ENCODE peak calls at places on chromosomes 11 and 22, in ten cellular contexts. X is sigmoid colon, I is lower lobe of right lung, Z is upper lobe of left lung, G is PC-9, Y is right atrium auricular region, R is OCI-LY7, J is mammary epithelial cell, B is HCT116, O is pancreas. H is an unnamed sample. For H3K4me1, the result is how much of the 10 kb centered on the place peaks cover.

GRCh38 chr11:10930961-10931760 is 73.3 kb upstream of the ZBED5 start:
- DNase-seq in X (peak), I (peak), Z (peak), G (peak), Y (peak), R (no peak), J (peak), B (no peak), O (peak), H (peak)

GRCh38 chr11:127003260-127003981 is 2.9 kb upstream of the KIRREL3 start:
- DNase-seq in X (no peak), I (no peak), Z (no peak), G (peak), Y (no peak), R (no peak), J (peak), B (no peak), O (peak), H (peak)

GRCh38 chr11:122209619-122210377 is 93.8 kb upstream of the BLID start:
- DNase-seq in X (peak), I (no peak), Z (peak), G (no peak), Y (peak), R (no peak), J (no peak), B (no peak), O (peak), H (peak)

GRCh38 chr22:40211481-40212052 is 33.8 kb downstream of the TNRC6B start:
- DNase-seq in X (no peak), I (peak), Z (peak), G (no peak), Y (no peak), R (no peak), J (no peak), B (no peak), O (no peak), H (no peak)

GRCh38 chr11:45285931-45286632 is at the start of gene SYT13:
- DNase-seq in X (no peak), I (no peak), Z (peak), G (no peak), Y (peak), R (no peak), J (no peak), B (no peak), O (peak), H (peak)

GRCh38 chr11:2752923-2753322 is 53.1 kb upstream of the KCNQ1OT1 start:
- DNase-seq in X (no peak), I (peak), Z (no peak), G (no peak), Y (no peak), R (no peak), J (no peak), B (no peak), O (no peak), H (no peak)

GRCh38 chr11:97111559-97111958 is 721.7 kb downstream of the JRKL start:
- DNase-seq in X (no peak), I (no peak), Z (no peak), G (no peak), Y (no peak), R (no peak), J (no peak), B (no peak), O (no peak), H (no peak)

GRCh38 chr11:843818-844692 is 1.4 kb downstream of the TSPAN4 start:
- DNase-seq in X (peak), I (peak), Z (peak), G (peak), Y (peak), R (no peak), J (peak), B (no peak), O (peak), H (peak)

GRCh38 chr11:9160166-9160565 is 68.8 kb upstream of the SCUBE2 start:
- DNase-seq in X (no peak), I (no peak), Z (no peak), G (no peak), Y (no peak), R (no peak), J (no peak), B (no peak), O (no peak), H (no peak)

GRCh38 chr11:36069576-36070214 is 125.8 kb downstream of the LDLRAD3 start:
- DNase-seq in X (no peak), I (no peak), Z (no peak), G (peak), Y (no peak), R (no peak), J (peak), B (no peak), O (no peak), H (no peak)

GRCh38 chr11:130727715-130728114 is 188.6 kb downstream of the SNX19 start:
- DNase-seq in X (no peak), I (no peak), Z (no peak), G (no peak), Y (peak), R (no peak), J (no peak), B (no peak), O (no peak), H (no peak)

GRCh38 chr22:49450521-49450920 is 377.2 kb downstream of the BRD1 start:
- DNase-seq in X (no peak), I (no peak), Z (no peak), G (no peak), Y (no peak), R (no peak), J (no peak), B (no peak), O (no peak), H (no peak)

GRCh38 chr22:20021196-20022181 is 579 bp downstream of the TANGO2 start:
- DNase-seq in X (peak), I (peak), Z (peak), G (peak), Y (peak), R (peak), J (no peak), B (no peak), O (peak), H (peak)

GRCh38 chr22:20015971-20016733 is 471 bp downstream of the ARVCF start:
- DNase-seq in X (peak), I (peak), Z (no peak), G (no peak), Y (no peak), R (peak), J (no peak), B (no peak), O (peak), H (peak)

GRCh38 chr11:104531075-104531474 is 367.1 kb upstream of the PDGFD start:
- DNase-seq in X (no peak), I (no peak), Z (no peak), G (no peak), Y (no peak), R (no peak), J (peak), B (no peak), O (no peak), H (no peak)

GRCh38 chr11:44630511-44631210 is 65.2 kb downstream of the CD82 start:
- DNase-seq in X (peak), I (no peak), Z (no peak), G (no peak), Y (peak), R (no peak), J (no peak), B (no peak), O (no peak), H (peak)

GRCh38 chr11:6405039-6405667 is 13.7 kb downstream of the APBB1 start:
- DNase-seq in X (no peak), I (peak), Z (no peak), G (no peak), Y (no peak), R (no peak), J (no peak), B (no peak), O (peak), H (no peak)

GRCh38 chr11:108863528-108863927 is 198.7 kb downstream of the DDX10 start:
- DNase-seq in X (no peak), I (no peak), Z (no peak), G (no peak), Y (no peak), R (no peak), J (no peak), B (no peak), O (no peak), H (no peak)

GRCh38 chr11:45105233-45105992 is 41.0 kb upstream of the PRDM11 start:
- DNase-seq in X (peak), I (peak), Z (peak), G (peak), Y (peak), R (peak), J (peak), B (peak), O (peak), H (peak)

GRCh38 chr11:12693485-12694181 is 19.4 kb downstream of the TEAD1 start:
- DNase-seq in X (peak), I (peak), Z (peak), G (peak), Y (peak), R (peak), J (peak), B (peak), O (peak), H (peak)

GRCh38 chr11:20612416-20612815 is 13.0 kb downstream of the SLC6A5 start:
- DNase-seq in X (no peak), I (no peak), Z (no peak), G (no peak), Y (no peak), R (no peak), J (no peak), B (no peak), O (no peak), H (no peak)

GRCh38 chr11:133531971-133532651 is at the start of gene OPCML:
- DNase-seq in X (no peak), I (no peak), Z (no peak), G (no peak), Y (no peak), R (no peak), J (no peak), B (no peak), O (no peak), H (no peak)

GRCh38 chr22:24391836-24392217 is 35.6 kb upstream of the ADORA2A start:
- DNase-seq in X (no peak), I (no peak), Z (no peak), G (no peak), Y (no peak), R (no peak), J (no peak), B (no peak), O (no peak), H (no peak)

GRCh38 chr22:40898850-40899357 is 37.0 kb upstream of the DNAJB7 start:
- DNase-seq in X (no peak), I (no peak), Z (no peak), G (no peak), Y (no peak), R (peak), J (peak), B (peak), O (no peak), H (no peak)

GRCh38 chr11:59551651-59552521 is 40.5 kb downstream of the OR4D9 start:
- DNase-seq in X (peak), I (no peak), Z (no peak), G (peak), Y (no peak), R (peak), J (peak), B (peak), O (no peak), H (no peak)

GRCh38 chr11:69088676-69089146 is 40.0 kb downstream of the TPCN2 start:
- DNase-seq in X (peak), I (no peak), Z (peak), G (peak), Y (peak), R (peak), J (peak), B (peak), O (peak), H (peak)

GRCh38 chr11:128505449-128506058 is 81.8 kb downstream of the ETS1 start:
- DNase-seq in X (no peak), I (no peak), Z (no peak), G (no peak), Y (no peak), R (no peak), J (no peak), B (no peak), O (no peak), H (no peak)

GRCh38 chr11:61968758-61969390 is 1.4 kb upstream of the FTH1 start:
- DNase-seq in X (peak), I (no peak), Z (no peak), G (no peak), Y (no peak), R (no peak), J (no peak), B (no peak), O (peak), H (no peak)

GRCh38 chr22:42889290-42889689 is 32.2 kb upstream of the ARFGAP3 start:
- DNase-seq in X (no peak), I (no peak), Z (no peak), G (no peak), Y (no peak), R (no peak), J (no peak), B (no peak), O (no peak), H (no peak)

GRCh38 chr11:57325735-57326048 is 940 bp upstream of the TNKS1BP1 start:
- DNase-seq in X (peak), I (peak), Z (peak), G (no peak), Y (peak), R (peak), J (no peak), B (no peak), O (no peak), H (peak)

GRCh38 chr11:44952082-44952481 is 1.4 kb upstream of the TP53I11 start:
- DNase-seq in X (no peak), I (no peak), Z (no peak), G (no peak), Y (no peak), R (no peak), J (no peak), B (no peak), O (no peak), H (peak)

GRCh38 chr11:119791701-119792151 is 62.7 kb upstream of the NECTIN1 start:
- DNase-seq in X (peak), I (no peak), Z (no peak), G (no peak), Y (no peak), R (no peak), J (no peak), B (no peak), O (no peak), H (no peak)

GRCh38 chr11:12029738-12030363 is 21.4 kb upstream of the DKK3 start:
- DNase-seq in X (no peak), I (no peak), Z (no peak), G (no peak), Y (no peak), R (no peak), J (peak), B (peak), O (no peak), H (no peak)

GRCh38 chr11:45157247-45158209 is 11.1 kb downstream of the PRDM11 start:
- DNase-seq in X (peak), I (no peak), Z (no peak), G (no peak), Y (no peak), R (no peak), J (no peak), B (no peak), O (no peak), H (no peak)

GRCh38 chr11:94131363-94132115 is 2.9 kb downstream of the PANX1 start:
- DNase-seq in X (no peak), I (no peak), Z (no peak), G (no peak), Y (no peak), R (no peak), J (peak), B (no peak), O (no peak), H (no peak)

DNA sequence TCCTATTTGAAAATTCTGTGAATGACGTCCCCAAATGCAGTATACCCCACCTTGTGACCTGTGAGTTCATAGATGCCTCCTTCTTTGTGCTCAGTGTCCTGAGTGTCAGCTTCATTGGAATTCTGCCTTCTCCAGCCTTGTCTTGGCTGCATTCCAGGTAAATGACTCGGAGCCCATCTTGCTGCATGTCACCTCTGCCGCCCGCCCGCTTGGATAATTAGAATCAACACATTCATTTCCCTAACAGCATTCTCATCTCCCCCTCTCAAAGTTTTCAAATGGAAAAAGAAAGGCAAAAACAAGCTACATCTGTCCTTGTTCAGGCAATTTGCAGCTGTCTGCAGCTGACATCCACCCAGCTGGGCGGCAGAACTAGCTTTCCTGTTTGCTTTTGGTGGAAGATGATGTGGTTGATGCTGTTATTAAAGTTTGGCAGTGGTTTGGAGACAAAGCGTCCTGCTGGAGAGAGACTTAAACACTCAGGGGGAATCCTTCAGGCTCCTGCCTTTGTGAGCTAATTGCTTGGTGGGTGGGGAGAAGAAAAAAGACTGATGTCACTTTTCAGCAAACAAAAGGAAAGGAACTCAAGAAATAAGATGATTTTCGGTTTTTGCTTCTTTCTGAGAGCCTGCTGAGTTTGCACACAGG is 198.8 kb upstream of the SEZ6L start:
- DNase-seq in X (no peak), I (no peak), Z (no peak), G (no peak), Y (no peak), R (no peak), J (no peak), B (no peak), O (no peak), H (no peak)
- H3K4me3 ChIP-seq in X (no peak), I (no peak), Z (no peak), G (no peak), Y (no peak), R (no peak), J (no peak), B (no peak), O (no peak), H (no peak)

GRCh38 chr22:38981005-38981658 is 1.0 kb upstream of the APOBEC3B start:
- DNase-seq in X (no peak), I (no peak), Z (no peak), G (peak), Y (no peak), R (peak), J (peak), B (peak), O (peak), H (peak)
- TF ChIP-seq CTCF in X (peak), I (no peak), Z (no peak), G (peak), Y (no peak), R (peak), J (peak), B (peak), O (peak), H (peak)

GRCh38 chr11:47107709-47108108 is 69.0 kb downstream of the ARFGAP2 start:
- DNase-seq in X (no peak), I (no peak), Z (no peak), G (no peak), Y (no peak), R (peak), J (no peak), B (no peak), O (no peak), H (no peak)
- H3K4me1 ChIP-seq in X (under half), I (under half), Z (under half), G (under half), Y (under half), R (half or more), J (under half), B (under half), O (under half), H (under half)

DNA sequence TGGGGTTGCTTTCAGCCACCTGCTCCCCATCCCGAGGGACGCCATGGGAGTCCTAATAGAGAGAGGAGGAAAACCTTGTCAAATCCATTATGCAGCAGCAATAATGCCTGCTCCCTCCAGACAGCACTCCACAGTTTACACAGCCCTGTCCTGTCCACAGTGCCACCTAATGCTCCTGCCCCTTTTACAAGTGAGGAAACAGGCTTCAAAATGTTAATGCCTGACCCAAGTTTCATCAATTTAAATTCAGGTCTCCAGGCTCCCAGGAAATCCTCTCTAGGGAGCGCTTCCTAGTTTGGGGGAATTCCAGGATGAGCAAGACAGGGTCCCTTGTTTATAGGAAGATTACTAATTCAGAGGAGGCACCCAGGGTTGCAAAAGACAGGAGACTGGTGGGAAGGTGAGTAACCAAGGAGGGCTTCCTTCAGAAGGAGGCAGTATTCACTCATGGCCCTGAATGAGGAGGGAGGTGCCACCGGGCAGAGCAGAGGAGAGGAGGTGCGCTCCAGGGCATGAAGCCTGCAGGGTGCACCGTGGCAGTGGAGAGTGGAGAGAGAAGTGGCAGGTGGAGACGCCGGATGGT is 1.5 kb downstream of the TMEM132A start:
- DNase-seq in X (no peak), I (no peak), Z (no peak), G (no peak), Y (no peak), R (no peak), J (peak), B (no peak), O (no peak), H (no peak)
- H3K4me3 ChIP-seq in X (no peak), I (peak), Z (no peak), G (peak), Y (no peak), R (peak), J (peak), B (peak), O (no peak), H (no peak)

H was measured in colonic mucosa.